ENCODE peak calls at places on chromosomes 11 and 22, in four cellular contexts. A is PC-3, F is mucosa of descending colon, I is cardiac muscle cell. M is an unnamed sample.
A peak's percentile ranks its signal among the peaks of the same experiment; 100 is the strongest.

GRCh38 chr22:49331223-49331815 is 496.4 kb downstream of the BRD1 start:
- DNase-seq in A (no peak), F (no peak), I (no peak), M (no peak)

GRCh38 chr22:25153961-25154685 is 45.5 kb upstream of the CRYBB3 start:
- DNase-seq in I (peak; percentile 93), F (peak; percentile 57), A (peak; percentile 69), M (peak; percentile 84)

GRCh38 chr11:130217632-130218031 is 58.0 kb downstream of the ST14 start:
- DNase-seq in F (no peak), I (no peak), A (no peak), M (no peak)

GRCh38 chr11:59206635-59207034 is 6.1 kb downstream of the MPEG1 start:
- DNase-seq in A (peak; percentile 75), F (no peak), I (peak; percentile 50), M (peak; percentile 50)

GRCh38 chr11:66727883-66728759 is 895 bp downstream of the SPTBN2 start:
- DNase-seq in F (peak; percentile 43), A (no peak), I (no peak), M (no peak)

GRCh38 chr11:26847977-26848376 is 126.1 kb upstream of the SLC5A12 start:
- DNase-seq in A (no peak), I (no peak), F (no peak), M (no peak)

GRCh38 chr11:46381046-46381835 is at the start of gene MDK:
- DNase-seq in I (peak; percentile 56), A (no peak), F (peak; percentile 65), M (no peak)

GRCh38 chr11:30889116-30889765 is 303.1 kb upstream of the MPPED2 start:
- DNase-seq in F (no peak), I (peak; percentile 2), A (peak; percentile 3), M (no peak)

GRCh38 chr11:131002145-131002544 is 85.9 kb upstream of the SNX19 start:
- DNase-seq in F (no peak), I (no peak), A (peak; percentile 37), M (no peak)

GRCh38 chr11:76678316-76678715 is 7.8 kb upstream of the LRRC32 start:
- DNase-seq in I (no peak), F (no peak), A (no peak), M (no peak)

GRCh38 chr22:40642316-40642715 is 5.8 kb upstream of the MRTFA start:
- DNase-seq in I (no peak), A (no peak), F (no peak), M (no peak)

GRCh38 chr11:126080206-126080941 is 17.7 kb upstream of the CDON start:
- DNase-seq in A (peak; percentile 89), I (peak; percentile 30), F (no peak), M (peak; percentile 41)

GRCh38 chr11:72599325-72600117 is 74.7 kb downstream of the PDE2A start:
- DNase-seq in F (no peak), A (peak; percentile 13), I (no peak), M (no peak)
- TF ChIP-seq CTCF in F (no peak), A (peak; percentile 32), I (no peak), M (no peak)

DNA sequence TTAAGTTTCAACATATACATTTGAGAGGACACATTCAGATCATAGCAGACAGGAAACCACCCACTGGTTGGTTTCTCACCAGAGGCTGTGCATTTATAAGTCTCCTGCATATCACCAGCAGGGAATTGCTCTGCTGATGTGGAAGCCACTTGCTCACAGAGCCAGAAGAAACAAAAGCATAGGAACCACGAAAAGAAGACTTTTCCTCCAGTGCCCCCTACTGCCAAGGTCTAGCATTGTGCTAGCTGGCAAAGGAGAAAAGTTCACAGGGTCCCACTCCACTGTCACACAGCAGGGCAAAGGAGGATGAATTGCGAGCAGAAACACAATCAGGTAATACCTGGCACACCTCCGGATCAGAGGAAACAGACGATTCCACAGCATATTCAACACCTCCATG is 28.9 kb upstream of the ISX start:
- DNase-seq in A (peak; percentile 15), I (no peak), F (no peak), M (no peak)
- TF ChIP-seq CTCF in A (peak; percentile 33), I (no peak), F (no peak), M (no peak)

GRCh38 chr11:132278801-132279574 is 908.6 kb downstream of the NTM start:
- DNase-seq in A (peak; percentile 10), I (peak; percentile 38), F (no peak), M (no peak)
- TF ChIP-seq CTCF in A (peak; percentile 55), I (peak; percentile 38), F (no peak), M (no peak)

GRCh38 chr11:69122642-69123431 is 32.9 kb upstream of the SMIM38 start:
- DNase-seq in F (peak; percentile 90), A (peak; percentile 100), I (peak; percentile 69), M (peak; percentile 96)

GRCh38 chr11:69121621-69122336 is 34.0 kb upstream of the SMIM38 start:
- DNase-seq in A (no peak), F (peak; percentile 43), I (no peak), M (no peak)

GRCh38 chr11:69125861-69126260 is 29.9 kb upstream of the SMIM38 start:
- DNase-seq in A (no peak), F (no peak), I (no peak), M (no peak)

GRCh38 chr11:69122337-69122641 is 33.4 kb upstream of the SMIM38 start:
- DNase-seq in F (no peak), A (no peak), I (no peak), M (no peak)

GRCh38 chr11:69123593-69124545 is 31.9 kb upstream of the SMIM38 start:
- DNase-seq in A (no peak), F (peak; percentile 46), I (no peak), M (peak; percentile 53)
- TF ChIP-seq CTCF in A (no peak), F (no peak), I (no peak), M (no peak)

DNA sequence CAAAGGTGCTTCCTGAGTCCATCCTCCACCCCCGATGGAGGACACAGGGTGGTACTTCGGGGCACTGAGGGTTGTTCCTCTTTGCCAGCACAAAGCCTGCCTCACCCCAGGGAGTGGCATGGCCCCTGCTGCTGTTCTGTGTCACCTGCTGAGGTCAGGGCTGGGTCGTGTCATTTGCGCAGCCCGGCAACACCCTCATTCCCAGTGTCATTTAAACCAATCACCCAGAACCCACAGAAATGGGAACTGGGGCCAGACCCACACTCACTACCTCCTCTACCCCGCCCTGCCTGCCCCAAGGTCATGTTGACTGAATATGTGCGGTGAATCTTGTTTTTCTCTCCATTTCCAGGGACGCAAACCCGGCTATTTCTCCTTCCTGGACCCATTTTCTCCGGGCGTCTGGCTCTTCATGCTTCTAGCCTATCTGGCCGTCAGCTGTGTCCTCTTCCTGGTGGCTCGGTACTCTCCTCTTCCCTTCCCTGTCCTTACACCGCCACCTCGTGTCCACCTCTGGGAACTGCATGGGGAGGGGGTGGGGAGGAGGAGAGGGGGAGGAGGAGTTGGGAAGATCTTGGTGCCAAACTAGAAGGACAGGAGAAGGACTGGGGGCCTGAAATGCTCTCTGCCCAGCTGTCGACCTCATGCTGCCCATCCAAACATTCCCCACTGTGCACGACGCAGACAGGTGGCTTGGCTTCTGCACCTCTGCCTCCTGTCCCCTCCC is 71.2 kb upstream of the TBCEL start:
- DNase-seq in I (peak; percentile 83), F (peak; percentile 85), A (peak; percentile 94), M (peak; percentile 61)
- TF ChIP-seq CTCF in I (peak; percentile 68), F (peak; percentile 50), A (peak; percentile 90), M (peak; percentile 19)

GRCh38 chr11:78800756-78801155 is 226.1 kb upstream of the NARS2 start:
- DNase-seq in I (peak; percentile 32), A (no peak), F (no peak), M (no peak)
- TF ChIP-seq CTCF in I (no peak), A (no peak), F (no peak), M (no peak)

GRCh38 chr11:133712235-133712634 is 133.1 kb downstream of the SPATA19 start:
- DNase-seq in A (no peak), F (no peak), I (no peak), M (no peak)

GRCh38 chr11:133713844-133714243 is 131.5 kb downstream of the SPATA19 start:
- DNase-seq in I (no peak), A (no peak), F (no peak), M (no peak)

GRCh38 chr11:133711545-133711944 is 133.8 kb downstream of the SPATA19 start:
- DNase-seq in I (no peak), A (no peak), F (no peak), M (no peak)

GRCh38 chr11:133713406-133713805 is 131.9 kb downstream of the SPATA19 start:
- DNase-seq in F (no peak), A (no peak), I (no peak), M (no peak)

DNA sequence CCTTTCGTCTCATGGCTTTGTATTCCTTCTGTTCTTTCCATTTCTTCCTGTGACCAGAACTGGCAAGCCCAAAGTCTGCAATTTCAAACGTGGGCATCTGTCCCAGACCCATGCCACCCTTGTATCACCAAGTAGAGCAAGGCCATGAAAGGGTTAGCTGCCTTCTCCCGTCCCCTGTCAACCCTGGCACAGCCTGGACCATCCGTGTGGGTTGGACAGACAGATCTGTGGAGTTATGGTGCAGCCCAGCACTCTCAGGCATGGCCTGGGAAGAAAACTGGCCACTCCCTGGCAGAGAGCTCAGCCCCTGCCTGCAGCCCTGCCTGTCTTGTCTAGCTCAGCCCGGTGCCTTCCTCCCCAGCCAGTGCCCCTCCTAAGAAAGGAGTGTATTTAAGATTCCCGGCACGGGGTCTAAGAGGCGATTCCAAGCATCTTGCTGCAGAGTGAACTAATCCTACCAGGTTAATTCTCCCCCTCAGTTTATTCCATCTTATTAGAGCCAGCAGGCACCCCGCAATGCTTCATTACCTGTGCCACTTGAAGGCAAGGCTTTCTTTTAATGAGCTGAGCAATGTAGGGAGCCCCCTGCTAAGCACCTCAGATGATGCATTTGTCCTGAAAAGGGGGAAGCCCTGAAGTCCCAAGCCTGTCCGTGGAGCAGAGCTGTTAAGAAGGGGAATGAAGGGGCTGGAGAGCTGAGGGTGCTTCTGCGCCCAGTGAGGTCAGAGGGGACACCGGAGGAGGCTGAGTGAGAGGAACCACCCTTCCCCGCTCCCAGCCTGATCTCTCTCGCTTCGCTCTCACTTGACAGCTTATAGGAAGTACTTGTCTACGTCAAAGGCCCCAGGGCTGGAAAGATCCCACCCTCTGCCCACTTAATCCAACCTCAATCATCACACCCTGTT is 130.6 kb downstream of the SPATA19 start:
- DNase-seq in F (no peak), A (no peak), I (no peak), M (no peak)
- TF ChIP-seq CTCF in F (no peak), A (no peak), I (no peak), M (no peak)

GRCh38 chr11:21475276-21475675 is 717.6 kb upstream of the ANO5 start:
- DNase-seq in A (no peak), F (no peak), I (no peak), M (no peak)
- TF ChIP-seq CTCF in A (no peak), F (no peak), I (no peak), M (no peak)

DNA sequence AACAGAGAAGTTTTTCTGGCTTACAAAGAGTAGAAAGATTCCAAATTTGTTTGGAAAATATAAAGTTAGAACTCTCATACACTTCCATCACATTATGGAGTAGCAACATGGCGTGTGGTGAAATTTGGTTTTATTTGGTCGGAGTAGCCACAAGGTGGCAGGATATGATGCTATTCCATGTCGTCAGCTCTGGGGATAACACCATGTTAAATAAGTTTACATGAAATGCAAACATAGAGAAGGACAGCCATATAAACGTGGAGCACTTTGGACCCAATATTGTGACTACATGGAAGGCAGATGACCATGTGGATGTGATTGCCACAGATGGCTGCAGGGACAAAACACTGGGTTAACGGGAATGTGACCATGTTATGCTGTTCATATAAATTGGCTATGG is 21.1 kb downstream of the OR5M11 start:
- DNase-seq in A (peak; percentile 43), I (no peak), F (no peak), M (peak; percentile 10)
- TF ChIP-seq CTCF in A (peak; percentile 49), I (no peak), F (no peak), M (no peak)

GRCh38 chr22:18118345-18118915 is 7.8 kb downstream of the TUBA8 start:
- DNase-seq in F (no peak), I (no peak), A (no peak), M (no peak)
- TF ChIP-seq CTCF in F (no peak), I (no peak), A (no peak), M (no peak)

M was measured in Calu3.